ENCODE peak calls at places on chromosome 4, in five cellular contexts. U, D, S, I and O are unnamed samples.

GRCh38 chr4:84529169-84529751 is 30.2 kb upstream of the NKX6-1 start:
- DNase-seq in S (no peak), I (no peak), U (peak), D (no peak), O (no peak)

GRCh38 chr4:53518807-53519206 is 72.5 kb downstream of the LNX1 start:
- DNase-seq in D (no peak), U (no peak), I (no peak), S (no peak), O (no peak)

GRCh38 chr4:115113382-115114106 is at the start of gene NDST4:
- DNase-seq in D (no peak), S (no peak), I (no peak), U (peak), O (peak)

GRCh38 chr4:186203391-186203802 is 12.0 kb downstream of the CYP4V2 start:
- DNase-seq in I (no peak), D (no peak), S (no peak), U (no peak), O (peak)

GRCh38 chr4:40881851-40882250 is 132.1 kb downstream of the NSUN7 start:
- DNase-seq in U (no peak), D (no peak), S (no peak), I (no peak), O (no peak)

GRCh38 chr4:37662861-37663390 is 23.2 kb downstream of the RELL1 start:
- DNase-seq in D (no peak), S (no peak), I (peak), U (no peak), O (peak)

GRCh38 chr4:150867148-150867547 is 147.9 kb downstream of the LRBA start:
- DNase-seq in I (no peak), D (no peak), U (peak), S (no peak), O (peak)

GRCh38 chr4:40750461-40751258 is 905 bp downstream of the NSUN7 start:
- DNase-seq in S (no peak), U (peak), I (no peak), D (no peak), O (peak)

GRCh38 chr4:118012142-118012541 is 22.1 kb upstream of the NDST3 start:
- DNase-seq in D (no peak), U (no peak), I (no peak), S (no peak), O (no peak)

GRCh38 chr4:185872747-185873380 is 60.9 kb upstream of the SORBS2 start:
- DNase-seq in D (no peak), I (no peak), U (no peak), S (no peak), O (no peak)

GRCh38 chr4:76614589-76614988 is 179.6 kb downstream of the SHROOM3 start:
- DNase-seq in U (peak), D (no peak), I (no peak), S (no peak), O (no peak)

GRCh38 chr4:158896459-158897238 is 127.8 kb downstream of the FNIP2 start:
- DNase-seq in I (no peak), U (no peak), D (no peak), S (no peak), O (no peak)

GRCh38 chr4:80918004-80918403 is 112.5 kb upstream of the BMP3 start:
- DNase-seq in S (no peak), U (peak), D (no peak), I (no peak), O (no peak)

GRCh38 chr4:57064811-57065711 is 45.1 kb downstream of the IGFBP7 start:
- DNase-seq in I (peak), S (peak), U (peak), D (peak), O (peak)

GRCh38 chr4:86809809-86810208 is 39.4 kb downstream of the SLC10A6 start:
- DNase-seq in U (no peak), S (no peak), I (no peak), D (no peak), O (no peak)

GRCh38 chr4:53716011-53716410 is 124.7 kb upstream of the LNX1 start:
- DNase-seq in D (no peak), S (no peak), U (peak), I (no peak), O (no peak)

GRCh38 chr4:69470561-69470960 is 25.1 kb downstream of the UGT2B4 start:
- DNase-seq in S (no peak), I (no peak), U (no peak), D (no peak), O (no peak)

GRCh38 chr4:103099691-103100392 is at the start of gene BDH2:
- DNase-seq in D (no peak), I (no peak), S (peak), U (peak), O (peak)

GRCh38 chr4:103100691-103101090 is 1.1 kb upstream of the BDH2 start:
- DNase-seq in U (no peak), D (no peak), I (no peak), S (no peak), O (no peak)

GRCh38 chr4:103098331-103098730 is 1.3 kb downstream of the BDH2 start:
- DNase-seq in U (peak), I (no peak), D (no peak), S (no peak), O (no peak)

GRCh38 chr4:103097112-103097511 is 2.5 kb downstream of the BDH2 start:
- DNase-seq in U (no peak), S (no peak), I (no peak), D (no peak), O (no peak)

DNA sequence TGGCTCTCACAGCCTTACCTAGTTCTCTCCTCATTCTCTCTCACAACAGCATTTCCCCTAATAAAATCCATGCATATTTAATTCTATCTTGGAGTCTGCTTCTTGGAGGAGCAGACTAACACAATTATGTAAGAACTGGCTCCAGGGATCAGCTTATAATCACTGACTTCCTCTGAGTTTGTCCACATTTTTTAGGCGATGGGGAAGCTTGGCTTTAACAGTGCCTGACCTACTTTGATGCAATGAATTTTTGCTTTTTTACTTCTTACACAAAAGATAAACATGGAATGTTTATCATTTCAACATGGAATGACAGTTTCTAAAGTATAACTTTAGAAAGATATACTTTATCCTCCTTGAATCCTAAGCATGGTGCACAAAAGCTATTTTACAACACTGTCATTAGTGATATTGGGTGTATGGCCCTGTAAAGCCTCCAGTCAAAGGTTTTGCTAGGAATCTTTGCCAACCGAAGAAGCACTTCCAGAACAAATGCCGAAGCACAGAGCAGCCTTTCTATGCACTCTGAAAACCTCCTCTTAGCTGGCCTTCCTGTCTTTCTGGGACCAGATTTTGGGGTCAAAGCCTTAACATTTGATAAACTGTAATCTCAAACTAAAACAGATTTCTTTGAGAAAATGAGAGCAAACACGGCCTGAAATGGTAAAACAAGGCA is 750 bp downstream of the BDH2 start:
- DNase-seq in S (no peak), I (no peak), D (no peak), U (peak), O (no peak)
- H3K4me3 ChIP-seq in S (peak), I (peak), D (peak), U (peak), O (peak)

DNA sequence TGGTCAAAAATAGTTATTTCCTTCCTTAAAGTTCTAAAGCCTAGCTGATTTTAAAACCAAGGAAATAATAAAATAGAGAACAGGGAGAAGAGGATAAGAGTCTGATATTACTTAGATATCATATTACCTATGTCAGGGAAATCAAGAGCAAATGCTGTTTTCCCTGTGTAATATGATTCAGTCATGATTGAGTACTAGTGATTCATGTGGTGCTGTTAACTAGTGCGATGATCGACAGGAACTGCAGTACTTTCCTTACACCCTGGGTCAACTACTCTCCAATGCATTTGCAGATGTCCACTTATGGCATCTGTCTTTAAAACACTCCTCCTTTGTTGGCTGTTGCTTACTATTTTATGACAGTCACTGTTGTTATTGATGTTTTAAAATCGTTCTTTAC is 103.7 kb downstream of the CAMK2D start:
- DNase-seq in D (no peak), I (no peak), S (no peak), U (peak), O (no peak)
- H3K4me3 ChIP-seq in D (no peak), I (no peak), S (no peak), U (no peak), O (no peak)

DNA sequence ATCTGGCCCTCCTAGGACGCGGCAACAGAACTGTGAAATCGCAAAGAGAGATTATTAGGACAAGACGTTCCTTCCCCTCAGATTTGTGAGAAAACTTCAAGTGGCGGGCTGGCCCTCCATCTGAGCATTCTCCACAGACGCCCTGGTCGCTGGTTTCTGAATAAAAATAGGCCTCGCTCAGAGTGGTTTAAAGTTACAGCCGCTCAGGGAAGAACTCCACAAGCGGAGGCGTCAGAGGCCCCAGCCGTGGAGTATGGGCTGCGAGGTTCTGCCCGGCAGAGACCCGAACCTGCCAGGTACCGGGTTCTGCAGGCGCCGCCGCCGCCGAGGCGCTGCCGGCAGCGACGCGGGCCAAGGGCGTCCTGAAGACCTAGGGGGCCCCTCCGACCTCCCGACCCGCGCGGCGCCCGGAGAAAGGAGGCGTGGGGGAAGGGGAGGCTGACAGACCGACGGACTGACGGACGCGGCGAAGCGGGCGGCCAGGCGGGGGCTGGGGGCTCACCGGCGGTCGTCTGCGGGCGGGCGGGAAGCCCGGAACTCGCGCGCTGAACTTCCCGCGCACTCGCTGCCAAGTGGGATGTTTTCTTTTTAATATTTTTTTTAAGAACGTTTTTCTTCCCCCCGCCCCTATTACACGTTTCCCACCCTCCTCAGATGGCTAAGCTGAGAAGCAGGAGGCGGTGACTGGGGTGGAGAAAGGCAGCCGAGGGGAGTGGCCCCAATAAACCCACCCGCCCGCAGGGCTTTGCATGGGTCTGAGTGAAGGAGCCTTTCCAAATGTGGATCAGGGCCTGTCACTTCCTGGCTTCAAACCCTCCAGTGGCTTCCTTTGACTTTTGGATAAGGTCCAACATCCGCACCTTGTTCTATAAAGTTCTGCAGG is at the start of gene PABPC4L:
- DNase-seq in D (peak), I (peak), S (peak), U (peak), O (peak)
- H3K4me3 ChIP-seq in D (peak), I (peak), S (peak), U (peak), O (peak)

GRCh38 chr4:8212606-8213005 is 13.5 kb downstream of the SH3TC1 start:
- DNase-seq in S (no peak), U (no peak), D (no peak), I (no peak), O (no peak)

GRCh38 chr4:8211229-8211628 is 12.1 kb downstream of the SH3TC1 start:
- DNase-seq in I (peak), U (no peak), S (no peak), D (no peak), O (no peak)

GRCh38 chr4:8213121-8213520 is 14.0 kb downstream of the SH3TC1 start:
- DNase-seq in S (no peak), U (no peak), I (no peak), D (no peak), O (no peak)

GRCh38 chr4:8210631-8211030 is 11.5 kb downstream of the SH3TC1 start:
- DNase-seq in S (no peak), U (no peak), I (peak), D (no peak), O (no peak)

DNA sequence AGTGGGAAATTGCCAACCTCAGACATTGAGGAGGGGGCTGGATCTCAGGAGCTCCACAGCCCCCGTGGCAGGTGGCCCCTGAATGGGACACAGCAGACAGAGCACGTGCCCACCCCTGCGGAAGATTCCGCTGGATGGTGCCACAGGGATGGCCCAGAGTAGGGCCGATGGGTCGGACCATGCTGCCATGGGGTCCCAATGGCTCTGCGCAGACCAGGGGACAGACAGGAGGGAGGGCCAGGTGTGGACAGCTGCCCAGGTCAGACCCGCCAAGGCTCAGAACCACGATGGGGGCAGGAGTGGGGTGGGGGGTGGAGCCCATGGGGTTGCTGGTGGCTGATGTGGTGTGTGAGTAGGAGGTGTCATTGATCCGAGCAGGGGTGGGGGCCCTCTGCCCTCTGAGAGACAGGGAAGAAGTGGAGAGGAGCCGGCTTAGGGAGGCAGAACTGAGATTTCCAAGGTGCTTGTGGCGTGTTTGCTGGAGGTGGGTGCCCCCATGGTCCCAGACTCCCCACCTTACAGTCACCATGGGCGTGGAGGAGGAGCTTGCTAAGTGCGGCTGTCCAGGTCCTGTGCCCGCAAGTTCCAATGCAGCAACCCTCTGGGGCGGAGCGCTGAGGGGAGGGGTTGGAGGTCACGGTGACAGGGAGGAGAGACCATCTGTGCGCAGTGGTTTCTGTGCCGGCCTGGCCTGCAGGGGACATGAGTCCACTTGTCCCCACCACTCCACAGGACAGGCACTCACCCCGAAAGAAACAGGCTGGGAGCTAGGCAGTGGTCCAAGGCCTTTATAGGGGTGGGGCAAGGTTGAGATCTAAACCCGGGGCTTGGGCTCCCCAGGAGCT is 12.9 kb downstream of the SH3TC1 start:
- DNase-seq in I (no peak), U (no peak), S (no peak), D (no peak), O (no peak)
- H3K4me3 ChIP-seq in I (no peak), U (no peak), S (no peak), D (no peak), O (no peak)

GRCh38 chr4:102504941-102505340 is 3.8 kb downstream of the NFKB1 start:
- DNase-seq in S (no peak), I (no peak), D (no peak), U (no peak), O (no peak)
- H3K4me3 ChIP-seq in S (peak), I (no peak), D (no peak), U (peak), O (no peak)

DNA sequence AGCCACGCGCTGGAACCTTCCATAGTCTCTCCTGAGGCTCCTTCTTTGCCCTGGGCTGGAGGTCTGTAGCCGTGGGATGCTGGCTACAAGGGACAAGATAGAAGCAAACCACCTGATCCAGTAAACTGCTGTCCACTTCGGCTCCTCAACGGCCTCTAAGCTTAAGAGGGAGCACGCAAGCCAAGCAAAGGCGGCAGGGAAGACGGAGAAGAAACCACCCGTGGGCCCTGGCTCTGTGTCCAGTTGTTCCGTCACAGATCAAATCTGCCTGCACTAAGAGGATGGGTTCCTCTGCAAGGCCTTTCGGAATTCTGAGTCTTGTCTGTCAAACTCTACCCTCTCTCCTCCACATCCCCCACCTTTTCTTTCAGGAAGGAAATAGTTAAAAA is 401 bp upstream of the EDNRA start:
- DNase-seq in I (no peak), S (no peak), D (peak), U (no peak), O (peak)
- H3K4me3 ChIP-seq in I (peak), S (peak), D (peak), U (peak), O (peak)

GRCh38 chr4:112418092-112418491 is 97.9 kb downstream of the NEUROG2 start:
- DNase-seq in D (no peak), I (no peak), S (no peak), U (no peak), O (no peak)
- H3K4me3 ChIP-seq in D (no peak), I (no peak), S (no peak), U (no peak), O (no peak)

GRCh38 chr4:7067147-7067522 is 729 bp downstream of the GRPEL1 start:
- DNase-seq in S (no peak), D (no peak), U (peak), I (no peak), O (no peak)

GRCh38 chr4:7067523-7068278 is at the start of gene GRPEL1:
- DNase-seq in U (peak), S (peak), D (peak), I (peak), O (peak)

GRCh38 chr4:7066006-7066405 is 1.9 kb downstream of the GRPEL1 start:
- DNase-seq in I (no peak), S (no peak), D (no peak), U (no peak), O (peak)

GRCh38 chr4:7068279-7068842 is 497 bp upstream of the GRPEL1 start:
- DNase-seq in I (no peak), U (no peak), D (no peak), S (no peak), O (no peak)

DNA sequence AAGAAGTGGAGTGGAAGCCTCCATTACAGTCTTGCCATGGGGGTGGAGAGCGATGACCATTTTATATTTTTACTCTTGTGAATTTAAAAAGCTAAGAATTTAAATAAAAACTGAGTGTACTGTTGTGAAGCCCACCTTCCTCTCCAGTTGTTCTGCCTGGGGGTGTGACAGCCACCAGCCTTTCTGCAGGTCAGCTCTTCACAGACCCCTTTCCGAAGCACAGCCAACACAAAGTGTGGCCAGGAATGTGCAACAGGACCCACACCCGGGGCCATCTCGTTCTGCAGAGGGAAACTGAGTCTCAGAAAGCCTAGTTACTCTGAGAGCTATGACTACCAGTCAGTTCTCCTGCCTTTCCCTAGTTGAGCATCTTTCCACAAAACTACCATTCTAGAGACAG is 1.4 kb downstream of the GRPEL1 start:
- DNase-seq in D (no peak), S (no peak), U (no peak), I (no peak), O (no peak)
- H3K4me3 ChIP-seq in D (peak), S (peak), U (peak), I (peak), O (peak)

GRCh38 chr4:128517739-128518510 is 230.3 kb upstream of the PGRMC2 start:
- DNase-seq in D (peak), I (peak), S (peak), U (peak), O (peak)
- H3K4me3 ChIP-seq in D (no peak), I (no peak), S (no peak), U (peak), O (no peak)

DNA sequence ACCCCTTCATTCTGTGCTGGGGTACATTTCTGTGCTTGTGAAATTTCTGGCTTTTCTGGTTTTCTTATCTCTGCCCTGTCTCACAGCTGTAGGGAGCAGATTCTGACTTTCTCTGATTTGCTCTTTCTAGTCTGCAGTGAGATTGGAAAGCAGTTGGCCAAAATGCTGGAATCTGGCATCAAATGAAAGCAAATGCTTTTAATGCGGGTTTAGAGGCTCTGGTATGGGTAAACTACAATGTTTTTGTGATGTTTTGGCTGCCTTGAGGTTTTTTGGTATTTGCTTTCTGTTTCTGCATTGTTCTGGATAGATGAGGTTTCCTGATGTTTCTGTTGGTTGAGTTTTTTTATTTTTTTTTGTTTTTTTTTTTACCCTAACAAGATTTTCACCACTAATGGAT is 23.8 kb downstream of the SMIM20 start:
- DNase-seq in D (no peak), I (no peak), S (no peak), U (peak), O (no peak)
- H3K4me3 ChIP-seq in D (no peak), I (no peak), S (no peak), U (peak), O (no peak)